ENCODE peak calls at places on chromosomes 16 and 17, in four cellular contexts. M, Q, S and V are unnamed samples. For H3K9me3, the result is how much of the 10 kb centered on the place peaks cover.

GRCh38 chr17:10198509-10199249 is at the start of gene GAS7:
- DNase-seq in Q (peak), S (peak), M (peak), V (peak)

GRCh38 chr16:1763521-1764511 is 7.5 kb downstream of the NME3 start:
- DNase-seq in S (no peak), Q (no peak), M (no peak), V (no peak)

GRCh38 chr17:28154242-28154641 is 111.8 kb downstream of the NLK start:
- DNase-seq in S (no peak), M (no peak), Q (no peak), V (no peak)

GRCh38 chr16:68265078-68265925 is 976 bp downstream of the SLC7A6 start:
- DNase-seq in M (peak), Q (no peak), S (peak), V (no peak)

GRCh38 chr17:7842950-7843535 is 9.0 kb downstream of the KDM6B start:
- DNase-seq in Q (peak), M (peak), S (peak), V (peak)

GRCh38 chr17:690346-690745 is 24.3 kb downstream of the VPS53 start:
- DNase-seq in Q (no peak), S (no peak), M (no peak), V (no peak)

GRCh38 chr16:77043076-77043475 is 147.9 kb upstream of the MON1B start:
- DNase-seq in Q (no peak), M (no peak), S (no peak), V (no peak)

GRCh38 chr16:23145608-23146007 is 3.6 kb downstream of the USP31 start:
- DNase-seq in Q (no peak), M (no peak), S (no peak), V (no peak)

GRCh38 chr17:80903041-80903611 is 88.5 kb upstream of the CHMP6 start:
- DNase-seq in Q (no peak), S (no peak), M (no peak), V (no peak)

DNA sequence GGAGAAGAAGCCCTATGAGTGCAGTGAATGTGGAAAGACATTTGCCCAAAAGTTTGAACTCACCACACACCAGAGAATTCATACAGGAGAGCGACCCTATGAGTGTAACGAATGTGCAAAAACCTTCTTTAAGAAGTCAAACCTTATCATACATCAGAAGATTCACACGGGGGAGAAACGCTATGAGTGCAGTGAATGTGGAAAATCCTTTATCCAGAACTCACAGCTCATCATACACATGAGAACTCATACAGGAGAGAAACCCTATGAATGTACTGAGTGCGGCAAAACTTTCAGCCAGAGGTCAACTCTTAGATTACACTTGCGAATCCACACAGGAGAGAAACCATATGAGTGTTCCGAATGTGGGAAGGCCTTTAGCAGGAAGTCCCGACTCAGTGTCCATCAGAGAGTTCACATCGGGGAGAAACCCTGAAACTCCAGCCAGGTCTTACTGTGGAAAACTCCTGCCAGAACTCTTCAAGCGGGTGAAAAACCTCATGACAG is 21.6 kb downstream of the ZFP1 start:
- DNase-seq in M (no peak), Q (no peak), S (no peak), V (no peak)
- H3K9me3 ChIP-seq in M (under half), Q (under half), S (half or more), V (half or more)

DNA sequence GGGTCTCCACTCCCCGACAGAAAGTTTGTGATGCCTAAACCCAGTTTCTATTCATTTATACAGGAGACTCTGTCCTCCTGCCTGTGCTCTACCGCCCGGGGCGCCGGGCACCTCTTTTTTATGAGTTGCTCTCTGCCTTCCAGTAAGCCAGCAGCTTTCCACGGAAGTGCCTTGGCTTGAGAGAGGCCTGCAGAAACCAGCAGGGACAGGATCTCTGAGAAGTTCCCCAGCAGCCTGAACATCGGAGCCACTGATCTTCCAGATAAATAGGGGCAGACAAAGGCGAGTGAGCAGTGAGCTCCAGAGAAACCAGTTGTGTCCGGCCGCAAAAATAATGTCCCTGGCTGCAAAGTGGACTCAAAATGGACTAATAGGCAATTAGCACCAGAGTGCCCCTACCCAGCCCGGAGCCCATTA is 73.9 kb downstream of the NT5M start:
- DNase-seq in Q (no peak), M (no peak), S (no peak), V (no peak)
- H3K4me3 ChIP-seq in Q (no peak), M (no peak), S (no peak), V (no peak)

DNA sequence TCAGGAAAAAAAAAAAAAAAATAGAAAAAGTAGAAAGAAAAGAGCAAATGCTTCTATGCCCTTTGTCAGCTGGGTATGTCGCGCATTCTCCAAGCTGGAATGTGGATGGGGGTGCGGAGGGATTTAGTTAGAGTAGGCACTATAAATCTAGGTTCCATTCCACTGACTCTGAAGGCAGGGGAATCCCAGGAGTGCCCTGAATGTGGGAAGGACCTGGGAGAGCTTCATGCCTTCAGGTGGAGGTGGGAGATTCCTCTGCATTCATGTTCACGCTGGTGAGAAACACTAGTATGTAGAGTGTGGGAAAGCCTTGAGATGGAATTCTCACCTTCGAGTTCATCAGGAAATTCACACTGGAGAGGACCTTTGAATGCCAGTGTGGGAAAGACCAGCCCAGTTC is 12.4 kb downstream of the ZNF232 start:
- DNase-seq in S (no peak), M (no peak), Q (no peak), V (no peak)
- H3K9me3 ChIP-seq in S (under half), M (under half), Q (under half), V (under half)

GRCh38 chr16:55035037-55035436 is 104.4 kb downstream of the IRX5 start:
- DNase-seq in M (no peak), S (no peak), Q (peak), V (no peak)
- H3K4me3 ChIP-seq in M (no peak), S (no peak), Q (no peak), V (no peak)